ENCODE peak calls at places on chromosomes 16 and 17, in five cellular contexts. A is cardiac muscle cell, X is cardiac fibroblast, C is right lobe of liver, O is hepatocyte. E is an unnamed sample.

GRCh38 chr16:10016761-10017160 is 165.5 kb downstream of the GRIN2A start:
- DNase-seq in A (no peak), C (no peak), O (no peak), X (no peak), E (no peak)

GRCh38 chr17:63431939-63432804 is 13.9 kb downstream of the CYB561 start:
- DNase-seq in O (peak), X (peak), A (peak), C (peak), E (peak)

GRCh38 chr16:80150978-80151705 is 389.7 kb upstream of the DYNLRB2 start:
- DNase-seq in O (no peak), X (peak), A (no peak), C (no peak), E (peak)

GRCh38 chr16:23514381-23515152 is 4.3 kb upstream of the GGA2 start:
- DNase-seq in O (no peak), A (no peak), X (no peak), C (no peak), E (no peak)

GRCh38 chr16:11208916-11209665 is 46.9 kb downstream of the SOCS1 start:
- DNase-seq in C (no peak), O (no peak), A (no peak), X (peak), E (no peak)

GRCh38 chr16:55701442-55702319 is 45.9 kb downstream of the SLC6A2 start:
- DNase-seq in C (peak), O (peak), A (peak), X (peak), E (peak)

GRCh38 chr17:47684025-47684424 is 9.9 kb upstream of the TBKBP1 start:
- DNase-seq in O (no peak), C (no peak), A (no peak), X (no peak), E (no peak)

GRCh38 chr17:8029121-8029520 is 9.7 kb upstream of the ALOX15B start:
- DNase-seq in C (no peak), A (peak), X (peak), O (no peak), E (no peak)

GRCh38 chr16:20399185-20399584 is 5.4 kb downstream of the PDILT start:
- DNase-seq in A (no peak), C (no peak), O (no peak), X (no peak), E (no peak)

GRCh38 chr17:70137451-70138230 is 31.7 kb upstream of the KCNJ2 start:
- DNase-seq in X (peak), C (no peak), O (peak), A (peak), E (peak)

GRCh38 chr16:15811778-15812750 is 44.8 kb downstream of the MYH11 start:
- DNase-seq in X (peak), C (no peak), O (peak), A (peak), E (peak)

GRCh38 chr16:66168777-66169176 is 197.7 kb upstream of the CDH5 start:
- DNase-seq in X (no peak), O (no peak), C (no peak), A (no peak), E (no peak)

GRCh38 chr16:70433456-70434103 is 5.3 kb downstream of the ST3GAL2 start:
- DNase-seq in X (peak), C (no peak), O (peak), A (peak), E (peak)

GRCh38 chr17:19461681-19462080 is 50.6 kb downstream of the RNF112 start:
- DNase-seq in O (no peak), A (no peak), C (no peak), X (no peak), E (no peak)

GRCh38 chr16:54587176-54587515 is 300.6 kb upstream of the IRX3 start:
- DNase-seq in O (no peak), X (no peak), C (no peak), A (no peak), E (no peak)

GRCh38 chr17:77572065-77572601 is 386.4 kb upstream of the TNRC6C start:
- DNase-seq in C (no peak), X (no peak), O (no peak), A (no peak), E (no peak)

GRCh38 chr16:49687603-49688002 is 168.3 kb downstream of the ZNF423 start:
- DNase-seq in C (no peak), O (no peak), X (no peak), A (no peak), E (no peak)

GRCh38 chr16:28846933-28847273 is 755 bp upstream of the TUFM start:
- DNase-seq in C (no peak), A (no peak), O (no peak), X (no peak), E (no peak)

GRCh38 chr17:2710075-2710803 is 1.3 kb downstream of the CLUH start:
- DNase-seq in C (no peak), X (no peak), O (no peak), A (no peak), E (no peak)

GRCh38 chr17:38871247-38871991 is 1.6 kb downstream of the LASP1 start:
- DNase-seq in O (peak), X (peak), C (peak), A (peak), E (peak)

GRCh38 chr16:10256855-10257641 is 74.8 kb upstream of the GRIN2A start:
- DNase-seq in A (peak), C (peak), X (peak), O (peak), E (peak)

GRCh38 chr17:73533127-73533526 is 111.1 kb downstream of the SDK2 start:
- DNase-seq in A (no peak), O (no peak), X (no peak), C (no peak), E (no peak)

GRCh38 chr16:57471852-57472664 is 9.6 kb downstream of the POLR2C start:
- DNase-seq in O (peak), A (no peak), X (no peak), C (peak), E (no peak)

GRCh38 chr17:2542456-2542855 is 30.8 kb upstream of the METTL16 start:
- DNase-seq in X (no peak), C (no peak), A (no peak), O (no peak), E (no peak)

GRCh38 chr17:18258356-18259038 is at the start of gene FLII:
- DNase-seq in A (peak), O (peak), C (peak), X (no peak), E (no peak)

GRCh38 chr16:24671455-24671954 is 57.9 kb upstream of the TNRC6A start:
- DNase-seq in C (no peak), X (no peak), A (no peak), O (no peak), E (no peak)

GRCh38 chr17:8153957-8154607 is 1.9 kb upstream of the PER1 start:
- DNase-seq in O (peak), C (peak), A (peak), X (peak), E (peak)

GRCh38 chr16:16093625-16094332 is 129.5 kb downstream of the ABCC6 start:
- DNase-seq in C (no peak), O (no peak), X (no peak), A (no peak), E (no peak)

DNA sequence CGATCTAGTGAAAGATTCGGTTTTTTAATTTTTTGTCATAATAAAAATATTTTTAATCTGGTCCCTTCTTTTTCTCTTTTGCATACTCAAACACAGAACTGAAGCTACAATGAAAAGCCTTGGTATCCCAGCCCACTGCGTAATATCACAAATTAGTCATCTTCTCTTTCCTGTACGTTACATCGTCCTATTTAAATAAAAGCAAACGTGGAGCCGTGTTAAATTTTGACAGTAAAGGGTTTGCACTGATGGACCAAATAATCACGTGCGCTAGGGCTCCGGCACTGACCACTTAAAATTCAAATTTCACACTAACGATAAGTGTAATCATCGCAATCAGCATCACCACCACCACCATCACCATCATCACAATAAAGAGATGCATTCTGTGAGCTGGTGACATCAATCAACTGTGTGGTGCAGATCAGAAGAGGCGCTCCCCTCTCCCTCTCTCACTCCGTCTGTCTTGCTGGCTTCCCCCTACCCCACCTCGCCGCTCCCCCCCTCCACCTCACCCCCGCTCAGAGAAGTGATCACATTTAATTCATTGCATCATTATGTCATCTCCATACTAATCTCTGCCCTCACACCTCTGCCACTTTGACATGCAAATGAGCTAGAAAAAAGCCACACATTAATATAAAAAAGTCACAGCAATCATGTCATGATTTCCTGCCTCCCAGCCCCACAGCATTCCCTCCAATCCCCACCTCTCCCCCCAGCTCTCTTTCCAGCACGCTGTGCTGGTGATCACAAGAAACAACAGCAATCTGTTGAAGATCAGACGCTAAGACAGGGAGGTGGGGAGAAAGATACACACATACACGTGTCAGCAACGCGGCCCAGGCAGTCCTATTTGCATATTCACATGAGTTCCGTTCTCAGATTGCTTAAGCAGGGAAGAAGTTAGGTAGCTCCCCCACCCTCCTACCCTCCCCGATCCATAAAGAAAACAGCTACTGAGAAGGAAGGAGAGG is 405.8 kb upstream of the PSMD7 start:
- DNase-seq in O (peak), A (peak), X (peak), C (no peak), E (no peak)
- H3K4me3 ChIP-seq in O (peak), A (peak), X (no peak), C (no peak), E (no peak)

DNA sequence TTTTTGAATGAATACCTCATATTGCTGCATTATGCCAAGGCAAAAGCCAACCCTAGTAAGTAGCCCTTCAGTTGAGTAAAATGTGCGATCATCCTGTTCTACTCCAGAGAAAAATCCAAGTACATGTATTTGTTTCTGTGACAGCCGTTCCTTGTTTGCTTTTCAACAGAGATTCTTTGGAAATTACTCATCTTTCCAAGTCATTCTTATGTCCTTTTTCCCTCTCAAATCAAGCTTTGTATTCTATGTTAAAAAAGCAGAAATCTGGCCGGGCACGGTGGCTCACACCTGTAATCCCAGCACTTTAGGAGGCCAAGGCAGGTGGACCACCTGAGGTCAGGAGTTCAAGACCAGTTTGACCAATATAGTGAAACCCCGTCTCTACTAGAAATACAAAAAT is 112.9 kb upstream of the HAS3 start:
- DNase-seq in O (peak), A (peak), X (peak), C (no peak), E (peak)
- H3K4me3 ChIP-seq in O (no peak), A (no peak), X (no peak), C (no peak), E (no peak)

DNA sequence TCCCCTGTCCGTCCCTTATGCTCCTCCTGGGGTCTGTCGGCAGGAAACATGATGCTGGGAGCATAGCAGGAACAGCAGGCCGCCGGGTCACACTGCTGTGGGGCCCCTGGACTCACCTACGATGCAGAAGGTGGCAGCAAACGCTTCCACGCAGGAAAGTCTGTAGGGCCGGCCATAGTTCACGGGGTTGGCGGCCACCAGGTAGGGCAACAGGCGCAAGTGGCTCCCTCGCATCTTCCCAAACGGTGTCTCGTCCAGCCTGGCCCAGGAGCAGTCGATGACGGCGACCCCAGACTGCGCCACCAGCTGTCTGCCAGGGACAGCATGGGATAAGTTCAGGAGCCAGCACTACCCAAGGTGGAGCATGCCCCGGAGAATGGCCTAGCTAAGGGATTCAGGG is 987 bp downstream of the TSR3 start:
- DNase-seq in A (no peak), C (no peak), X (no peak), O (no peak), E (no peak)
- H3K4me3 ChIP-seq in A (peak), C (peak), X (peak), O (peak), E (peak)

DNA sequence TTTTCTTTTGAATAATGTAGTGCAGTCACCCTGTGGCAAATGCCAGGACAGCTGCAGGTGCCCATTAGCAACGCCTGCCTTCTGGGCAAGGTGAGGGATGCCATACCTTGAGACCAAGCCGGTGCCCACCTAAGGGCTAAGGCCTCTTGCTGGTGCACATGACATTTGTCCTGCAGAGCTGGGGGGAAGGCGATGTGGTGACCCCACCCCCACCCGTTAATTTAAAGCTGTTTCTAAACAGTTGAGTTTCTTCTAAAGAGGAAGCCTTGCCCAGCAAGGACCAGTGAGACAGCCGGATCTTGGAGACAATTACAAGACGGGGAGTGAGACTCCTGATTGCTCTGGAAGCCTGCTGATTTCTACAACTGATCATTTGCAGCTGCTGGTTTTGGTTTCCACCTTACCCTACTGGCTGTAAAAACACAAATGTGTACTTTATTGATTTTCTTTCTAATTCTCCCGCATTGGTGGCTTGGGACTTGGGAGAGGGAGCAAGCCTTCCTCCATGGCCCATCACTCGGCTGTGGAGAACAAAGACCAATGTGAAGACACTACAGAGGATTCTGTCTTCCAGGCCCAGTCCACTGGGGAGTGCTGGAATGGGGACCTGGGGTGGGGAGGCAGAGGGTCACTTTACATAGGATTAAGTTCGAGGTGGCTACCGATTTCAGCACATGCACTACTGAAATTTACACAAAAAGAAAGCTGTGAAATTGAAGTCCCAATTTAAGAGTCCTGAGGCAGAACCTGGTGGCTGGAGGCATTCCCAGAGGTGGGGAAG is 2.7 kb downstream of the CDK5R1 start:
- DNase-seq in C (no peak), A (no peak), X (no peak), O (no peak), E (no peak)
- H3K4me3 ChIP-seq in C (no peak), A (no peak), X (no peak), O (no peak), E (no peak)

DNA sequence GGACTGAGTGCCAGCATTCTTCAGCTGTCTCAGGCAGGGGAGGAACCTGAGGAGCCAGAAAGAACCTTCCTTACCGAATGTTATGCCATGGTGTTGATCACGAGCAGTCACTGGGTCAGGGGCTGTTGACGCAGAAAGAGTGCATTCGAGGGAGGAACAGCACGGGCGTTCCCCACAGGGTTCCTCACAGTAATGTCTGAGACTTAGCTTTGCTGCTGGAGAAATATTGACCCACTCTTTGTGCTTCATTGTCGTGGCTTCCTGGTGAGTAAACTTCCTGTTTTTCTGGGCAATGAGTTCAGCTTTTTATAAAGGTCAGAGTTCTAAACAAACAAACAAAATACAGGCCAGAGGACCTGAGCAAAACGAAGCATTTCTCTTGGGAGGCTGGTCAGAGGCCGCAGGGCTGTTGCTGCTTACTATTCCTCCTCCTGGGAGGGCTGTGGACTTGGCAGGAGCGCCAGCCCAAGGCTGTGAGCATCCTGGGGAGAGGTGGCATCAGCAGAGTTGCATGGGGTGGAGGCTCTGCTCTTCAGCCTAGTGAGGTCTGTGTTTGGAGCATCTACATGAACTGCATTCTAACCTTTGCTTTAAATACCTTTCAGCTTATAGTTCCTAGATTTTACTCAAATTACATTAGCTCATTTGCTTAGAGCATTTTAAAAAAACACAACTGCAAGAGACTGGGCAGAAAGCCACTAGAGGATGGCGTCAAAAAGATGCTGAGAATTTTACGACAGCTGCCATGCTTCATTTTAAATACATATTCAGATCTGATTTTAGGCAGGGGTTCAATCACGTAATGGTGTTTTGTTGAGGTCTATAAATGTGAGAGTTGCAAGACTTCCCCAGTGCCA is 143.0 kb upstream of the CACNG5 start:
- DNase-seq in C (no peak), X (peak), A (peak), O (no peak), E (peak)
- H3K4me3 ChIP-seq in C (no peak), X (no peak), A (no peak), O (no peak), E (no peak)

GRCh38 chr17:42273474-42274272 is 2.5 kb downstream of the STAT5B start:
- DNase-seq in A (no peak), O (no peak), C (no peak), X (no peak), E (no peak)

GRCh38 chr17:42272576-42272975 is 3.6 kb downstream of the STAT5B start:
- DNase-seq in X (no peak), O (no peak), C (no peak), A (no peak), E (no peak)

GRCh38 chr17:42274812-42275526 is 1.2 kb downstream of the STAT5B start:
- DNase-seq in O (no peak), A (no peak), C (no peak), X (no peak), E (no peak)

GRCh38 chr17:42275527-42276358 is 448 bp downstream of the STAT5B start:
- DNase-seq in C (no peak), A (peak), O (peak), X (peak), E (peak)

GRCh38 chr17:42274273-42274542 is 2.0 kb downstream of the STAT5B start:
- DNase-seq in O (no peak), A (no peak), X (no peak), C (no peak), E (no peak)
- H3K4me3 ChIP-seq in O (no peak), A (peak), X (no peak), C (no peak), E (no peak)

GRCh38 chr17:75898065-75898464 is 1.3 kb upstream of the TRIM65 start:
- DNase-seq in A (no peak), C (no peak), X (no peak), O (no peak), E (no peak)

GRCh38 chr17:75897076-75898019 is 597 bp upstream of the TRIM65 start:
- DNase-seq in X (no peak), C (no peak), O (no peak), A (no peak), E (no peak)

GRCh38 chr17:75894049-75894742 is 2.6 kb downstream of the TRIM65 start:
- DNase-seq in O (no peak), X (no peak), A (no peak), C (no peak), E (no peak)

GRCh38 chr17:75898791-75899190 is 2.0 kb upstream of the TRIM65 start:
- DNase-seq in X (no peak), A (no peak), O (no peak), C (no peak), E (no peak)

GRCh38 chr17:75896360-75897075 is at the start of gene TRIM65:
- DNase-seq in O (peak), C (peak), X (peak), A (peak), E (peak)
- H3K4me3 ChIP-seq in O (peak), C (peak), X (peak), A (peak), E (peak)

DNA sequence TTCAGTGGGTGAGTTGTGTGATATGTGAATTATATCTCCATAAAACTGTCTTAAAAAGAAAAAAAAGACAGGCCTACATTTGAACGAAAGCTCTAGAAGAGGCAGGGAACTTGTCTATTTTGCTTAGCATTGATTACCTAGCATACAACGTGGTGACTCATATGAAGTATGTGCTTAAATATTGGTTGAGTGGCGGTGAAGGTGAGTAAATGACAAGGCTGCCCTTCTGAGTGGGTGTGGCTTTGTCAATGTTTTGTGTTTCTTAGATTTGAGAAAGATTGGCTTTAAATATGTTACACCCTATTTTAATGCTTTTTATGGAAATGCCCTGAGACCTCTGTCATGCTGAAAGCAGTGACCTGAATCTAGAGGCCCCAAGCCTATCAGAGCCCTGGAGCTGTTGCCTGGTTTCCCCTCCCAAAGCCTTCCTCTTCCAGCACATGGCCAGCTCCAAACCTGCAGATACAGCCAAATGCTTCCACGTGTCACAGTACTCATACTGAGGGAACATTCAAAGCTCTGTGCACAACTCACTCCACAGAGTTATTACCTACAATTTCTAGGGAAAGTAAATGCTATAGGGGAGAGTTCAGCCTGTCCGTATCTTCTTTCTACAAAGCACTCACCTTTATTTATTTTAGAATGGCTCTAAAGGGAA is 260.0 kb downstream of the PHKB start:
- DNase-seq in O (no peak), A (no peak), C (no peak), X (no peak), E (no peak)
- H3K4me3 ChIP-seq in O (no peak), A (no peak), C (no peak), X (no peak), E (no peak)